ENCODE peak calls at places on chromosomes 7 and 10, in eight cellular contexts. One of them, this sample, is unnamed.

GRCh38 chr10:95430231-95430951 is 130.8 kb downstream of the SORBS1 start:
- DNase-seq in fibroblast of lung: peak; percentile 45
- DNase-seq in esophagus squamous epithelium: no peak
- DNase-seq in heart left ventricle: peak; percentile 66
- DNase-seq in A549: peak; percentile 70
- DNase-seq in ovary: peak; percentile 55
- DNase-seq in testis: peak; percentile 61
- DNase-seq in prostate gland: peak; percentile 42
- DNase-seq in this sample: peak; percentile 15

GRCh38 chr10:60666221-60666620 is 112.1 kb upstream of the CDK1 start:
- DNase-seq in A549: no peak
- DNase-seq in heart left ventricle: no peak
- DNase-seq in fibroblast of lung: no peak
- DNase-seq in esophagus squamous epithelium: no peak
- DNase-seq in prostate gland: no peak
- DNase-seq in testis: no peak
- DNase-seq in ovary: no peak
- DNase-seq in this sample: no peak

GRCh38 chr7:75537731-75538130 is 45.6 kb downstream of the SPDYE5 start:
- DNase-seq in ovary: no peak
- DNase-seq in A549: no peak
- DNase-seq in fibroblast of lung: no peak
- DNase-seq in esophagus squamous epithelium: no peak
- DNase-seq in prostate gland: no peak
- DNase-seq in testis: no peak
- DNase-seq in heart left ventricle: no peak
- DNase-seq in this sample: no peak

GRCh38 chr7:45581271-45581780 is 7.2 kb downstream of the ADCY1 start:
- DNase-seq in heart left ventricle: no peak
- DNase-seq in testis: no peak
- DNase-seq in A549: no peak
- DNase-seq in fibroblast of lung: no peak
- DNase-seq in esophagus squamous epithelium: no peak
- DNase-seq in ovary: no peak
- DNase-seq in prostate gland: no peak
- DNase-seq in this sample: no peak

GRCh38 chr7:149621776-149622175 is 124.2 kb upstream of the ZNF746 start:
- DNase-seq in A549: no peak
- DNase-seq in prostate gland: no peak
- DNase-seq in testis: no peak
- DNase-seq in fibroblast of lung: no peak
- DNase-seq in ovary: no peak
- DNase-seq in heart left ventricle: no peak
- DNase-seq in esophagus squamous epithelium: no peak
- DNase-seq in this sample: no peak

GRCh38 chr7:107495516-107495915 is 25.7 kb downstream of the GPR22 start:
- DNase-seq in testis: no peak
- DNase-seq in heart left ventricle: no peak
- DNase-seq in ovary: no peak
- DNase-seq in fibroblast of lung: no peak
- DNase-seq in A549: no peak
- DNase-seq in prostate gland: no peak
- DNase-seq in esophagus squamous epithelium: no peak
- DNase-seq in this sample: no peak

GRCh38 chr7:25303380-25304321 is 75.4 kb upstream of the NPVF start:
- DNase-seq in esophagus squamous epithelium: no peak
- DNase-seq in heart left ventricle: no peak
- DNase-seq in A549: no peak
- DNase-seq in ovary: no peak
- DNase-seq in testis: no peak
- DNase-seq in prostate gland: no peak
- DNase-seq in fibroblast of lung: peak; percentile 13
- DNase-seq in this sample: no peak

GRCh38 chr10:98587156-98587555 is 140.4 kb upstream of the HPS1 start:
- DNase-seq in esophagus squamous epithelium: no peak
- DNase-seq in prostate gland: no peak
- DNase-seq in heart left ventricle: no peak
- DNase-seq in fibroblast of lung: no peak
- DNase-seq in ovary: no peak
- DNase-seq in testis: no peak
- DNase-seq in A549: no peak
- DNase-seq in this sample: no peak

GRCh38 chr7:22854158-22855048 is 31.8 kb upstream of the TOMM7 start:
- DNase-seq in testis: peak; percentile 87
- DNase-seq in fibroblast of lung: peak; percentile 86
- DNase-seq in esophagus squamous epithelium: peak; percentile 16
- DNase-seq in heart left ventricle: peak; percentile 88
- DNase-seq in prostate gland: peak; percentile 63
- DNase-seq in A549: peak; percentile 85
- DNase-seq in ovary: peak; percentile 91
- DNase-seq in this sample: no peak

GRCh38 chr7:87173456-87173855 is 21.2 kb downstream of the DMTF1 start:
- DNase-seq in fibroblast of lung: no peak
- DNase-seq in esophagus squamous epithelium: no peak
- DNase-seq in A549: no peak
- DNase-seq in heart left ventricle: no peak
- DNase-seq in testis: no peak
- DNase-seq in prostate gland: no peak
- DNase-seq in ovary: no peak
- DNase-seq in this sample: no peak

GRCh38 chr10:97892506-97892905 is 42.9 kb downstream of the GOLGA7B start:
- DNase-seq in prostate gland: no peak
- DNase-seq in esophagus squamous epithelium: no peak
- DNase-seq in ovary: no peak
- DNase-seq in fibroblast of lung: no peak
- DNase-seq in testis: no peak
- DNase-seq in heart left ventricle: no peak
- DNase-seq in A549: no peak
- DNase-seq in this sample: no peak

GRCh38 chr10:119522747-119523426 is 19.6 kb downstream of the RGS10 start:
- DNase-seq in heart left ventricle: no peak
- DNase-seq in prostate gland: no peak
- DNase-seq in esophagus squamous epithelium: no peak
- DNase-seq in A549: no peak
- DNase-seq in ovary: no peak
- DNase-seq in fibroblast of lung: no peak
- DNase-seq in testis: no peak
- DNase-seq in this sample: no peak

GRCh38 chr10:50988792-50989191 is 85.5 kb upstream of the PRKG1 start:
- DNase-seq in esophagus squamous epithelium: no peak
- DNase-seq in heart left ventricle: no peak
- DNase-seq in A549: no peak
- DNase-seq in ovary: no peak
- DNase-seq in testis: no peak
- DNase-seq in prostate gland: no peak
- DNase-seq in fibroblast of lung: peak; percentile 13
- DNase-seq in this sample: no peak

GRCh38 chr10:84008878-84009277 is 130.4 kb upstream of the GHITM start:
- DNase-seq in esophagus squamous epithelium: no peak
- DNase-seq in A549: peak; percentile 6
- DNase-seq in testis: peak; percentile 55
- DNase-seq in heart left ventricle: no peak
- DNase-seq in prostate gland: no peak
- DNase-seq in fibroblast of lung: no peak
- DNase-seq in ovary: no peak
- DNase-seq in this sample: no peak
- TF ChIP-seq CTCF in esophagus squamous epithelium: peak; percentile 42
- TF ChIP-seq CTCF in A549: peak; percentile 45
- TF ChIP-seq CTCF in testis: peak; percentile 37
- TF ChIP-seq CTCF in heart left ventricle: peak; percentile 44
- TF ChIP-seq CTCF in prostate gland: peak; percentile 13
- TF ChIP-seq CTCF in fibroblast of lung: peak; percentile 34
- TF ChIP-seq CTCF in ovary: no peak
- TF ChIP-seq CTCF in this sample: peak; percentile 43

GRCh38 chr7:158527038-158527437 is 60.6 kb downstream of the PTPRN2 start:
- DNase-seq in fibroblast of lung: no peak
- DNase-seq in ovary: no peak
- DNase-seq in esophagus squamous epithelium: no peak
- DNase-seq in testis: no peak
- DNase-seq in prostate gland: no peak
- DNase-seq in heart left ventricle: no peak
- DNase-seq in A549: no peak
- DNase-seq in this sample: no peak
- H3K9me3 ChIP-seq in fibroblast of lung: no peaks in the 10 kb centered on the region
- H3K9me3 ChIP-seq in ovary: no peaks in the 10 kb centered on the region
- H3K9me3 ChIP-seq in esophagus squamous epithelium: no peaks in the 10 kb centered on the region
- H3K9me3 ChIP-seq in testis: no peaks in the 10 kb centered on the region
- H3K9me3 ChIP-seq in prostate gland: no peaks in the 10 kb centered on the region
- H3K9me3 ChIP-seq in heart left ventricle: no peaks in the 10 kb centered on the region
- H3K9me3 ChIP-seq in A549: peaks cover 12% of the 10 kb centered on the region
- H3K9me3 ChIP-seq in this sample: peaks cover 98% of the 10 kb centered on the region

GRCh38 chr7:47085491-47086275 is 496.2 kb downstream of the TNS3 start:
- DNase-seq in testis: no peak
- DNase-seq in esophagus squamous epithelium: no peak
- DNase-seq in ovary: no peak
- DNase-seq in prostate gland: no peak
- DNase-seq in heart left ventricle: no peak
- DNase-seq in A549: no peak
- DNase-seq in fibroblast of lung: peak; percentile 27
- DNase-seq in this sample: no peak

GRCh38 chr7:47089068-47089417 is 492.9 kb downstream of the TNS3 start:
- DNase-seq in ovary: no peak
- DNase-seq in testis: no peak
- DNase-seq in A549: no peak
- DNase-seq in prostate gland: no peak
- DNase-seq in esophagus squamous epithelium: no peak
- DNase-seq in heart left ventricle: no peak
- DNase-seq in fibroblast of lung: no peak
- DNase-seq in this sample: no peak

GRCh38 chr7:47091141-47091540 is 490.8 kb downstream of the TNS3 start:
- DNase-seq in ovary: no peak
- DNase-seq in esophagus squamous epithelium: no peak
- DNase-seq in fibroblast of lung: peak; percentile 61
- DNase-seq in testis: no peak
- DNase-seq in A549: no peak
- DNase-seq in heart left ventricle: no peak
- DNase-seq in prostate gland: no peak
- DNase-seq in this sample: no peak

GRCh38 chr7:47088329-47089067 is 493.4 kb downstream of the TNS3 start:
- DNase-seq in A549: peak; percentile 65
- DNase-seq in heart left ventricle: peak; percentile 57
- DNase-seq in fibroblast of lung: peak; percentile 53
- DNase-seq in prostate gland: peak; percentile 49
- DNase-seq in testis: peak; percentile 74
- DNase-seq in ovary: peak; percentile 61
- DNase-seq in esophagus squamous epithelium: no peak
- DNase-seq in this sample: no peak

DNA sequence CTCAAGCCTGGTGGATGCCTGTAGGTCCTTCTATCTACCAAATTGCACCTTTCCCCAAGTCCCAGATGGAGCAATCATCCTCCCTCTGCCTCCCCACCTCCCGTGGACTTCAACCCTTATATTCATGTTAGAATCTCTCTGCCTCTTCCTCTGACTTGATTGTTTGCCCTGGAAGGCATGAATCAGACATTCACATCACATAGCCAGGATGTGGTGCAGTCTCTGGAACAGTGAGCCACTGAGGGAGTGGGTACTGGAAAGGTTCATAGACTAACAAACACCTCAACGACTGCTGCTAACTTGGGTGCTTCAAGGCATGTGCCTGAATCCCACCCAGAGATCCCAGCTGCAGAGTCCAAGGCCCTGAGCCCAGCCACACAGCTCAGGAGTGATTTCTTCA is 494.0 kb downstream of the TNS3 start:
- DNase-seq in esophagus squamous epithelium: no peak
- DNase-seq in prostate gland: no peak
- DNase-seq in ovary: no peak
- DNase-seq in fibroblast of lung: peak; percentile 65
- DNase-seq in heart left ventricle: no peak
- DNase-seq in testis: no peak
- DNase-seq in A549: no peak
- DNase-seq in this sample: no peak
- H3K27ac ChIP-seq in esophagus squamous epithelium: no peak overlapping the region
- H3K27ac ChIP-seq in prostate gland: no peak overlapping the region
- H3K27ac ChIP-seq in ovary: no peak overlapping the region
- H3K27ac ChIP-seq in fibroblast of lung: no peak overlapping the region
- H3K27ac ChIP-seq in heart left ventricle: no peak overlapping the region
- H3K27ac ChIP-seq in testis: no peak overlapping the region
- H3K27ac ChIP-seq in A549: peak overlapping the region; percentile 74
- H3K27ac ChIP-seq in this sample: no peak overlapping the region

GRCh38 chr10:73769396-73769795 is 12.5 kb upstream of the CHCHD1 start:
- DNase-seq in ovary: no peak
- DNase-seq in heart left ventricle: no peak
- DNase-seq in esophagus squamous epithelium: no peak
- DNase-seq in fibroblast of lung: no peak
- DNase-seq in prostate gland: no peak
- DNase-seq in A549: no peak
- DNase-seq in testis: no peak
- DNase-seq in this sample: no peak

GRCh38 chr10:73771722-73772279 is 10.0 kb upstream of the CHCHD1 start:
- DNase-seq in fibroblast of lung: no peak
- DNase-seq in prostate gland: peak; percentile 80
- DNase-seq in heart left ventricle: peak; percentile 93
- DNase-seq in ovary: peak; percentile 94
- DNase-seq in A549: peak; percentile 90
- DNase-seq in testis: peak; percentile 93
- DNase-seq in esophagus squamous epithelium: no peak
- DNase-seq in this sample: peak; percentile 36

GRCh38 chr10:73774637-73775036 is 7.2 kb upstream of the CHCHD1 start:
- DNase-seq in esophagus squamous epithelium: no peak
- DNase-seq in prostate gland: no peak
- DNase-seq in A549: no peak
- DNase-seq in ovary: no peak
- DNase-seq in fibroblast of lung: peak; percentile 31
- DNase-seq in testis: no peak
- DNase-seq in heart left ventricle: no peak
- DNase-seq in this sample: no peak

GRCh38 chr10:73773152-73773879 is 8.5 kb upstream of the CHCHD1 start:
- DNase-seq in fibroblast of lung: no peak
- DNase-seq in prostate gland: no peak
- DNase-seq in A549: no peak
- DNase-seq in esophagus squamous epithelium: no peak
- DNase-seq in ovary: no peak
- DNase-seq in testis: no peak
- DNase-seq in heart left ventricle: no peak
- DNase-seq in this sample: no peak

DNA sequence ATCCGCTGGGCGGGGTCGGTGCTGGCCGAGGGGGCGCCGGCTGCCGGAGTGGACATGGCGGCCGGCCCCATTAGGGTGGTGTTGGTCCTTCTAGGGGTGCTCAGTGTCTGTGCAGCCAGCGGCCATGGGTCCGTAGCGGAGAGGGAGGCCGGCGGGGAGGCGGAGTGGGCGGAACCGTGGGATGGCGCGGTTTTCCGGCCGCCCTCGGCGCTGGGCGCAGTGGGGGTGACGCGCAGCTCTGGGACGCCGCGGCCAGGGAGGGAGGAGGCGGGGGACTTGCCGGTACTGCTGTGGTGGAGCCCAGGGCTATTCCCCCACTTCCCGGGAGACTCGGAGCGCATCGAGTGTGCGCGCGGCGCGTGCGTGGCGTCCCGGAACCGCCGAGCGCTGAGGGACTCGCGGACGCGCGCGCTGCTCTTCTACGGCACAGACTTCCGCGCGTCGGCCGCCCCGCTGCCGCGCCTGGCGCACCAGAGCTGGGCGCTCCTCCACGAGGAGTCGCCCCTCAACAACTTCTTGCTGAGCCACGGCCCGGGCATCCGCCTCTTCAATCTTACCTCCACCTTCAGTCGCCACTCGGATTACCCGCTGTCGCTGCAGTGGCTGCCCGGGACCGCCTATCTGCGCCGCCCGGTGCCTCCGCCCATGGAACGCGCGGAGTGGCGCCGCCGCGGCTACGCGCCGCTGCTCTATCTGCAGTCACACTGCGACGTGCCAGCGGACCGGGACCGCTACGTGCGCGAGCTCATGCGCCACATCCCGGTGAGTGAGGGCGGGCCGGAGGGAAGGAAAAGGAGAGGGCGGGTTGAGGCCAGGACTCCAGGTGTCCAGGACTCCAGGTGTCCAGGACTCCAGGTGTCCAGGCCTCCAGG is 9.3 kb upstream of the CHCHD1 start:
- DNase-seq in A549: peak; percentile 69
- DNase-seq in testis: peak; percentile 80
- DNase-seq in prostate gland: peak; percentile 61
- DNase-seq in esophagus squamous epithelium: peak; percentile 37
- DNase-seq in fibroblast of lung: peak; percentile 84
- DNase-seq in ovary: peak; percentile 83
- DNase-seq in heart left ventricle: peak; percentile 82
- DNase-seq in this sample: peak; percentile 48
- TF ChIP-seq CTCF in A549: no peak
- TF ChIP-seq CTCF in testis: no peak
- TF ChIP-seq CTCF in prostate gland: peak; percentile 34
- TF ChIP-seq CTCF in esophagus squamous epithelium: no peak
- TF ChIP-seq CTCF in fibroblast of lung: no peak
- TF ChIP-seq CTCF in ovary: no peak
- TF ChIP-seq CTCF in heart left ventricle: peak; percentile 16
- TF ChIP-seq CTCF in this sample: no peak